ENCODE peak calls at places on chromosomes 16 and 17, in six cellular contexts. S is coronary artery, G is neural crest cell, N is progenitor cell of endocrine pancreas, K is left ventricle myocardium inferior, A is epithelial cell of esophagus. W is an unnamed sample.
A peak's percentile ranks its signal among the peaks of the same experiment; 100 is the strongest.

GRCh38 chr17:10843806-10844205 is 5.9 kb upstream of the PIRT start:
- DNase-seq in A (peak; percentile 10), G (peak; percentile 13), S (no peak), N (no peak), K (no peak), W (no peak)

GRCh38 chr16:74501484-74502479 is 80.5 kb upstream of the CLEC18B start:
- DNase-seq in K (no peak), S (no peak), A (no peak), N (no peak), G (no peak), W (no peak)

GRCh38 chr17:75113798-75114551 is 4.2 kb downstream of the ARMC7 start:
- DNase-seq in S (peak; percentile 89), A (peak; percentile 90), N (peak; percentile 78), G (peak; percentile 92), K (peak; percentile 86), W (peak; percentile 76)

GRCh38 chr16:66606000-66606751 is 1.7 kb downstream of the CMTM3 start:
- DNase-seq in S (no peak), N (no peak), A (no peak), G (no peak), K (no peak), W (no peak)

GRCh38 chr16:88803264-88803987 is at the start of gene CDT1:
- DNase-seq in G (peak; percentile 91), A (peak; percentile 75), S (no peak), K (peak; percentile 79), N (peak; percentile 83), W (peak; percentile 47)

GRCh38 chr17:46770818-46771600 is 47.5 kb downstream of the WNT3 start:
- DNase-seq in S (no peak), N (peak; percentile 42), A (peak; percentile 41), G (peak; percentile 56), K (peak; percentile 29), W (no peak)

GRCh38 chr16:20620770-20621169 is 44.6 kb upstream of the ACSM2B start:
- DNase-seq in K (no peak), S (no peak), G (no peak), A (no peak), N (no peak), W (no peak)

GRCh38 chr16:72736074-72736473 is 311.9 kb downstream of the ZFHX3 start:
- DNase-seq in S (no peak), A (no peak), K (no peak), G (no peak), N (no peak), W (no peak)

GRCh38 chr17:32514587-32514986 is 27.8 kb downstream of the CDK5R1 start:
- DNase-seq in N (no peak), G (no peak), K (no peak), S (no peak), A (no peak), W (no peak)

GRCh38 chr17:29574732-29575510 is 6.4 kb downstream of the TP53I13 start:
- DNase-seq in A (no peak), K (peak; percentile 15), N (no peak), G (no peak), S (peak; percentile 72), W (no peak)

GRCh38 chr17:29844339-29845048 is 85.5 kb downstream of the SSH2 start:
- DNase-seq in A (no peak), S (no peak), K (no peak), G (no peak), N (no peak), W (no peak)

GRCh38 chr16:68310441-68311315 is at the start of the genes PRMT7 and SLC7A6OS:
- DNase-seq in G (peak; percentile 87), N (peak; percentile 78), K (peak; percentile 91), A (peak; percentile 94), S (peak; percentile 85), W (peak; percentile 59)
- TF ChIP-seq CTCF in G (no peak), N (no peak), K (peak; percentile 62), A (no peak), S (peak; percentile 19), W (peak; percentile 15)

DNA sequence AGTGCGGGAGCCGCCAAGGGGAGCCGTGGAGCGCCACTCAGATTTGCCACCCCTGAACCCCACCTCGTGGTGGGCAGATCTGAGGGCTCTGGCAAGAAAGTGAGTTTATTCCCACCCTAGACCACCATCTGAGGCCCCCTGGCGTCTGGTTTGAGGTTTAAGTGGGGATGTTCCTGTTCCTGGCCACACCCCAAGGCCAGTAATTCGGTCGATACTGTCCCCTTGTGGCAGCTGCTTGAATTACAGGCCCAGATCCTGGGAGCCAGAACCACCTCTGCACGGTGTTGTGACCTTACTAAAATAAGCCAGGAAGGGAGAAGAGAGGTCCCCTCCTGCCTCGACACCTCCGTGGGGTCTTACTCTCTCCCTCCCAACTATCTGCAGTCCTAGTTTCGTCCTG is 3.3 kb upstream of the LAT start:
- DNase-seq in A (no peak), K (no peak), N (no peak), G (peak; percentile 37), S (no peak), W (no peak)
- TF ChIP-seq CTCF in A (peak; percentile 49), K (peak; percentile 40), N (peak; percentile 52), G (peak; percentile 65), S (no peak), W (peak; percentile 36)

DNA sequence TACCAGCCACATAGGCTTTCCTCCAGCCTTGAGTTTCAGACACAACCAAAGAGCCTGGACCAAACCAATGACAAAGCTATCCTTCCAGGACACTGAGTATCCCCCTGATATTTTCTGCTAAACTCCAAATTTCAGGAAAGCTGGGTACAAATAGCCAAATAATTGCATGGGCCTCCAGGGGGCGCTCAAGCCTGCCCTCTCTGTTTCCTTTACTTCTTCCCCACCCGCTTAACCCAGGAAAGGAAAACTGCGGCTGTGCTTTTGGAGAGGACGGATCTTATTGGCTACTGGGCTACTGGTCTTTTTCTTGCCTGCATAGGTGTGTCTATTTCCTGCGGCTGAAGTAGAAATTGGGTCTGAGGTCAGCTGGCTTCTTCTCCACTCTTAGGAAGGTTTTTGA is 30.1 kb downstream of the GNGT2 start:
- DNase-seq in N (no peak), K (peak; percentile 67), G (peak; percentile 69), S (no peak), A (peak; percentile 44), W (peak; percentile 31)
- TF ChIP-seq CTCF in N (peak; percentile 64), K (peak; percentile 77), G (peak; percentile 70), S (peak; percentile 39), A (peak; percentile 66), W (peak; percentile 82)

DNA sequence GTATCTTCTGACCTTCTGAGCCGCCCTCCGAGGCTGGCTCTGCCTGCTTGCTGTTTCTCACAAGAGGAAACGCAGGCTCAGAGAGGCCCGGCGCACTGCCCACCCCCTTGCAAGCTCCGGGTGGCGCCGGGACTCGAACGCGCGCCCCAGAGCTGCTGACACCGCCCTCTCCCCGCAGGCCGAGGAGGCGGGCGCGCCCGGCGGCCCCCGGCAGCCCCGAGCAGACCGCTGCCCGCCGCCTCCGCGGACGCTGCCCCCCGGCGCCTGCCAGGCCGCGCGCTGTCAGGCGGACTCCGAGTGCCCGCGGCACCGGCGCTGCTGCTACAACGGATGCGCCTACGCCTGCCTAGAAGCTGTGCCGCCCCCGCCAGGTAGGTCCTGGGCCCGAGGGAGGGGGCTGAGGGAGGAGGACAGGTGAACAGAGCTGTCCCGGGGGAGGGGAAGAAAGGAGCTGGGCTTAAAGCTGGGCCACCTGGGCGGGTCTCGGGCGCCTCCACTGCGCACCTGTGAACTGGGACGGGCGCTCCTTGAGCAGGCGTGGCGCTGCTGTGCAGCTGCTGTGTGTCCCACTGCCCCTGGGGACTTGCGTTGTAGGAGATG is 18.2 kb downstream of the WFDC1 start:
- DNase-seq in K (no peak), N (peak; percentile 27), G (no peak), A (no peak), S (no peak), W (no peak)
- TF ChIP-seq CTCF in K (no peak), N (peak; percentile 19), G (no peak), A (no peak), S (no peak), W (no peak)

GRCh38 chr17:30970757-30971567 is at the start of gene RNF135:
- DNase-seq in K (peak; percentile 86), A (peak; percentile 89), S (peak; percentile 90), G (peak; percentile 63), N (peak; percentile 66), W (peak; percentile 72)
- TF ChIP-seq CTCF in K (peak; percentile 64), A (no peak), S (no peak), G (peak; percentile 54), N (peak; percentile 44), W (no peak)

GRCh38 chr17:38333635-38334295 is 10.0 kb downstream of the GPR179 start:
- DNase-seq in G (peak; percentile 61), K (no peak), S (no peak), A (peak; percentile 40), N (peak; percentile 56), W (no peak)
- TF ChIP-seq CTCF in G (peak; percentile 68), K (peak; percentile 51), S (no peak), A (peak; percentile 76), N (peak; percentile 69), W (peak; percentile 56)

GRCh38 chr17:76887809-76888208 is 19.6 kb downstream of the MGAT5B start:
- DNase-seq in K (no peak), N (no peak), S (no peak), A (no peak), G (no peak), W (no peak)
- TF ChIP-seq CTCF in K (no peak), N (no peak), S (no peak), A (no peak), G (no peak), W (no peak)

GRCh38 chr16:50747206-50747956 is 5.5 kb downstream of the CYLD start:
- DNase-seq in G (no peak), K (no peak), A (peak; percentile 48), N (no peak), S (no peak), W (no peak)
- TF ChIP-seq CTCF in G (peak; percentile 59), K (peak; percentile 45), A (peak; percentile 41), N (peak; percentile 29), S (no peak), W (peak; percentile 2)

GRCh38 chr17:62692721-62693431 is 65.4 kb downstream of the MRC2 start:
- DNase-seq in G (no peak), A (no peak), S (no peak), N (no peak), K (no peak), W (no peak)
- TF ChIP-seq CTCF in G (peak; percentile 47), A (peak; percentile 40), S (no peak), N (peak; percentile 46), K (peak; percentile 51), W (peak; percentile 55)

GRCh38 chr17:63692195-63692816 is 7.6 kb downstream of the LIMD2 start:
- DNase-seq in K (no peak), S (no peak), N (no peak), A (no peak), G (no peak), W (no peak)
- TF ChIP-seq CTCF in K (no peak), S (no peak), N (no peak), A (no peak), G (no peak), W (no peak)